ENCODE peak calls at places on chromosome 1, in four cellular contexts. One of them, this sample, is unnamed.

GRCh38 chr1:66084442-66084841 is 291.7 kb downstream of the PDE4B start:
- ATAC-seq in RWPE2: no peak
- ATAC-seq in activated T-cell treated with anti-CD3 and anti-CD28 coated beads, Interleukin-2, amount 50 U/mL, for 4 hours: no peak
- ATAC-seq in stimulated activated naive CD8-positive, alpha-beta T cell treated with anti-CD3 and anti-CD28 coated beads, Interleukin-15, Interleukin-2, amounts not matched to agents 100 U/mL and 50 U/mL, for 24 hours: no peak
- ATAC-seq in this sample: no peak

GRCh38 chr1:59494145-59494824 is 197.4 kb downstream of the FGGY start:
- ATAC-seq in RWPE2: no peak
- ATAC-seq in activated T-cell treated with anti-CD3 and anti-CD28 coated beads, Interleukin-2, amount 50 U/mL, for 4 hours: no peak
- ATAC-seq in stimulated activated naive CD8-positive, alpha-beta T cell treated with anti-CD3 and anti-CD28 coated beads, Interleukin-15, Interleukin-2, amounts not matched to agents 100 U/mL and 50 U/mL, for 24 hours: peak
- ATAC-seq in this sample: no peak

GRCh38 chr1:160282807-160283206 is 2.1 kb downstream of the PEX19 start:
- ATAC-seq in RWPE2: no peak
- ATAC-seq in activated T-cell treated with anti-CD3 and anti-CD28 coated beads, Interleukin-2, amount 50 U/mL, for 4 hours: no peak
- ATAC-seq in stimulated activated naive CD8-positive, alpha-beta T cell treated with anti-CD3 and anti-CD28 coated beads, Interleukin-15, Interleukin-2, amounts not matched to agents 100 U/mL and 50 U/mL, for 24 hours: no peak
- ATAC-seq in this sample: no peak

GRCh38 chr1:53685272-53686051 is 53.5 kb downstream of the GLIS1 start:
- ATAC-seq in RWPE2: peak
- ATAC-seq in activated T-cell treated with anti-CD3 and anti-CD28 coated beads, Interleukin-2, amount 50 U/mL, for 4 hours: no peak
- ATAC-seq in stimulated activated naive CD8-positive, alpha-beta T cell treated with anti-CD3 and anti-CD28 coated beads, Interleukin-15, Interleukin-2, amounts not matched to agents 100 U/mL and 50 U/mL, for 24 hours: no peak
- ATAC-seq in this sample: no peak

GRCh38 chr1:24693827-24694379 is 50.8 kb downstream of the SRRM1 start:
- ATAC-seq in RWPE2: no peak
- ATAC-seq in activated T-cell treated with anti-CD3 and anti-CD28 coated beads, Interleukin-2, amount 50 U/mL, for 4 hours: no peak
- ATAC-seq in stimulated activated naive CD8-positive, alpha-beta T cell treated with anti-CD3 and anti-CD28 coated beads, Interleukin-15, Interleukin-2, amounts not matched to agents 100 U/mL and 50 U/mL, for 24 hours: no peak
- ATAC-seq in this sample: no peak

GRCh38 chr1:85228952-85229351 is 28.1 kb upstream of the SYDE2 start:
- ATAC-seq in RWPE2: no peak
- ATAC-seq in activated T-cell treated with anti-CD3 and anti-CD28 coated beads, Interleukin-2, amount 50 U/mL, for 4 hours: no peak
- ATAC-seq in stimulated activated naive CD8-positive, alpha-beta T cell treated with anti-CD3 and anti-CD28 coated beads, Interleukin-15, Interleukin-2, amounts not matched to agents 100 U/mL and 50 U/mL, for 24 hours: no peak
- ATAC-seq in this sample: no peak

GRCh38 chr1:60281360-60281932 is 207.9 kb upstream of the C1orf87 start:
- ATAC-seq in RWPE2: peak
- ATAC-seq in activated T-cell treated with anti-CD3 and anti-CD28 coated beads, Interleukin-2, amount 50 U/mL, for 4 hours: peak
- ATAC-seq in stimulated activated naive CD8-positive, alpha-beta T cell treated with anti-CD3 and anti-CD28 coated beads, Interleukin-15, Interleukin-2, amounts not matched to agents 100 U/mL and 50 U/mL, for 24 hours: peak
- ATAC-seq in this sample: peak

GRCh38 chr1:26772687-26773086 is 15.1 kb upstream of the PIGV start:
- ATAC-seq in RWPE2: peak
- ATAC-seq in activated T-cell treated with anti-CD3 and anti-CD28 coated beads, Interleukin-2, amount 50 U/mL, for 4 hours: no peak
- ATAC-seq in stimulated activated naive CD8-positive, alpha-beta T cell treated with anti-CD3 and anti-CD28 coated beads, Interleukin-15, Interleukin-2, amounts not matched to agents 100 U/mL and 50 U/mL, for 24 hours: no peak
- ATAC-seq in this sample: no peak

GRCh38 chr1:62012821-62013220 is 181.8 kb upstream of the L1TD1 start:
- ATAC-seq in RWPE2: no peak
- ATAC-seq in activated T-cell treated with anti-CD3 and anti-CD28 coated beads, Interleukin-2, amount 50 U/mL, for 4 hours: no peak
- ATAC-seq in stimulated activated naive CD8-positive, alpha-beta T cell treated with anti-CD3 and anti-CD28 coated beads, Interleukin-15, Interleukin-2, amounts not matched to agents 100 U/mL and 50 U/mL, for 24 hours: no peak
- ATAC-seq in this sample: no peak

GRCh38 chr1:170707959-170708666 is 44.2 kb downstream of the PRRX1 start:
- ATAC-seq in RWPE2: peak
- ATAC-seq in activated T-cell treated with anti-CD3 and anti-CD28 coated beads, Interleukin-2, amount 50 U/mL, for 4 hours: no peak
- ATAC-seq in stimulated activated naive CD8-positive, alpha-beta T cell treated with anti-CD3 and anti-CD28 coated beads, Interleukin-15, Interleukin-2, amounts not matched to agents 100 U/mL and 50 U/mL, for 24 hours: peak
- ATAC-seq in this sample: peak

GRCh38 chr1:21622466-21623315 is 46.5 kb downstream of the RAP1GAP start:
- ATAC-seq in RWPE2: peak
- ATAC-seq in activated T-cell treated with anti-CD3 and anti-CD28 coated beads, Interleukin-2, amount 50 U/mL, for 4 hours: peak
- ATAC-seq in stimulated activated naive CD8-positive, alpha-beta T cell treated with anti-CD3 and anti-CD28 coated beads, Interleukin-15, Interleukin-2, amounts not matched to agents 100 U/mL and 50 U/mL, for 24 hours: peak
- ATAC-seq in this sample: peak

GRCh38 chr1:21295059-21295401 is 4.8 kb upstream of the ECE1 start:
- ATAC-seq in RWPE2: no peak
- ATAC-seq in activated T-cell treated with anti-CD3 and anti-CD28 coated beads, Interleukin-2, amount 50 U/mL, for 4 hours: peak
- ATAC-seq in stimulated activated naive CD8-positive, alpha-beta T cell treated with anti-CD3 and anti-CD28 coated beads, Interleukin-15, Interleukin-2, amounts not matched to agents 100 U/mL and 50 U/mL, for 24 hours: peak
- ATAC-seq in this sample: peak

GRCh38 chr1:111441573-111442192 is 7.4 kb downstream of the WDR77 start:
- ATAC-seq in RWPE2: no peak
- ATAC-seq in activated T-cell treated with anti-CD3 and anti-CD28 coated beads, Interleukin-2, amount 50 U/mL, for 4 hours: peak
- ATAC-seq in stimulated activated naive CD8-positive, alpha-beta T cell treated with anti-CD3 and anti-CD28 coated beads, Interleukin-15, Interleukin-2, amounts not matched to agents 100 U/mL and 50 U/mL, for 24 hours: peak
- ATAC-seq in this sample: peak

GRCh38 chr1:42085596-42085995 is 67.6 kb upstream of the GUCA2B start:
- ATAC-seq in RWPE2: no peak
- ATAC-seq in activated T-cell treated with anti-CD3 and anti-CD28 coated beads, Interleukin-2, amount 50 U/mL, for 4 hours: no peak
- ATAC-seq in stimulated activated naive CD8-positive, alpha-beta T cell treated with anti-CD3 and anti-CD28 coated beads, Interleukin-15, Interleukin-2, amounts not matched to agents 100 U/mL and 50 U/mL, for 24 hours: no peak
- ATAC-seq in this sample: no peak

GRCh38 chr1:231643333-231644237 is 17.0 kb downstream of the DISC1 start:
- ATAC-seq in RWPE2: no peak
- ATAC-seq in activated T-cell treated with anti-CD3 and anti-CD28 coated beads, Interleukin-2, amount 50 U/mL, for 4 hours: no peak
- ATAC-seq in stimulated activated naive CD8-positive, alpha-beta T cell treated with anti-CD3 and anti-CD28 coated beads, Interleukin-15, Interleukin-2, amounts not matched to agents 100 U/mL and 50 U/mL, for 24 hours: no peak
- ATAC-seq in this sample: no peak